ENCODE peak calls at places on chromosome 21, in nine cellular contexts. Y is NB4; M is A549; H is neural progenitor cell; T is CD8-positive, alpha-beta T cell; G is astrocyte of the spinal cord; D is pancreas; B is GM23248; J is fibroblast of mammary gland. U is an unnamed sample.

GRCh38 chr21:32687946-32688345 is 39.9 kb downstream of the SYNJ1 start:
- DNase-seq in Y (peak), M (no peak), H (peak), T (no peak), G (no peak), D (no peak), B (no peak), J (peak), U (no peak)

GRCh38 chr21:41171210-41171609 is 3.2 kb downstream of the BACE2 start:
- DNase-seq in Y (no peak), M (no peak), H (no peak), T (no peak), G (peak), D (peak), B (no peak), J (no peak), U (peak)

GRCh38 chr21:41589131-41589530 is 81.2 kb upstream of the TMPRSS2 start:
- DNase-seq in Y (no peak), M (no peak), H (no peak), T (no peak), G (no peak), D (peak), B (no peak), J (no peak), U (no peak)

GRCh38 chr21:28333455-28334108 is 659.1 kb downstream of the LTN1 start:
- DNase-seq in Y (no peak), M (no peak), H (no peak), T (no peak), G (no peak), D (no peak), B (peak), J (peak), U (peak)

GRCh38 chr21:17976139-17976538 is 157.0 kb upstream of the C21orf91 start:
- DNase-seq in Y (no peak), M (no peak), H (no peak), T (no peak), G (no peak), D (no peak), B (no peak), J (no peak), U (peak)

GRCh38 chr21:28342229-28342810 is 650.4 kb downstream of the LTN1 start:
- DNase-seq in Y (no peak), M (no peak), H (no peak), T (no peak), G (peak), D (no peak), B (no peak), J (no peak), U (peak)

GRCh38 chr21:33028759-33029511 is 3.2 kb downstream of the OLIG2 start:
- DNase-seq in Y (no peak), M (no peak), H (peak), T (no peak), G (no peak), D (no peak), B (peak), J (no peak), U (no peak)

GRCh38 chr21:28832013-28832714 is 160.5 kb downstream of the LTN1 start:
- DNase-seq in Y (peak), M (no peak), H (no peak), T (no peak), G (peak), D (no peak), B (peak), J (peak), U (peak)

GRCh38 chr21:33266050-33266783 is at the start of gene IL10RB:
- DNase-seq in Y (peak), M (peak), H (peak), T (peak), G (peak), D (peak), B (peak), J (peak), U (peak)

GRCh38 chr21:33655591-33656221 is 13.4 kb downstream of the ITSN1 start:
- DNase-seq in Y (no peak), M (peak), H (no peak), T (no peak), G (peak), D (no peak), B (peak), J (peak), U (peak)

GRCh38 chr21:42107177-42107880 is 36.2 kb downstream of the UMODL1 start:
- DNase-seq in Y (no peak), M (no peak), H (peak), T (no peak), G (no peak), D (no peak), B (no peak), J (no peak), U (no peak)

GRCh38 chr21:37531402-37532042 is 164.9 kb downstream of the DYRK1A start:
- DNase-seq in Y (no peak), M (no peak), H (peak), T (no peak), G (no peak), D (no peak), B (peak), J (no peak), U (no peak)

GRCh38 chr21:25670726-25671125 is 31.7 kb downstream of the JAM2 start:
- DNase-seq in Y (no peak), M (no peak), H (no peak), T (no peak), G (peak), D (no peak), B (peak), J (peak), U (peak)

GRCh38 chr21:43890042-43890441 is 25.0 kb downstream of the AGPAT3 start:
- DNase-seq in Y (no peak), M (no peak), H (peak), T (no peak), G (no peak), D (no peak), B (no peak), J (no peak), U (no peak)

GRCh38 chr21:27571706-27572105 is 604.8 kb upstream of the ADAMTS5 start:
- DNase-seq in Y (no peak), M (no peak), H (no peak), T (no peak), G (peak), D (no peak), B (peak), J (peak), U (peak)

GRCh38 chr21:33543505-33544129 is 779 bp downstream of the SON start:
- DNase-seq in Y (peak), M (no peak), H (peak), T (no peak), G (no peak), D (no peak), B (peak), J (peak), U (no peak)

GRCh38 chr21:44424608-44425306 is 30.6 kb upstream of the LRRC3 start:
- DNase-seq in Y (no peak), M (no peak), H (no peak), T (no peak), G (no peak), D (peak), B (no peak), J (no peak), U (no peak)

GRCh38 chr21:33036430-33037162 is 10.9 kb downstream of the OLIG2 start:
- DNase-seq in Y (peak), M (no peak), H (no peak), T (no peak), G (peak), D (no peak), B (peak), J (peak), U (peak)

GRCh38 chr21:14271053-14271452 is 55.1 kb downstream of the RBM11 start:
- DNase-seq in Y (no peak), M (no peak), H (no peak), T (no peak), G (no peak), D (no peak), B (no peak), J (no peak), U (no peak)

GRCh38 chr21:37538971-37539590 is 172.5 kb downstream of the DYRK1A start:
- DNase-seq in Y (no peak), M (no peak), H (no peak), T (no peak), G (no peak), D (no peak), B (no peak), J (no peak), U (no peak)

GRCh38 chr21:44353200-44353970 is at the start of gene TRPM2:
- DNase-seq in Y (peak), M (no peak), H (no peak), T (no peak), G (no peak), D (peak), B (peak), J (peak), U (peak)

GRCh38 chr21:28776251-28776650 is 216.4 kb downstream of the LTN1 start:
- DNase-seq in Y (peak), M (no peak), H (no peak), T (no peak), G (peak), D (no peak), B (peak), J (peak), U (peak)

GRCh38 chr21:24259241-24259640 is 1348.0 kb downstream of the MRPL39 start:
- DNase-seq in Y (no peak), M (no peak), H (no peak), T (no peak), G (peak), D (no peak), B (no peak), J (no peak), U (peak)

GRCh38 chr21:32519945-32520884 is 65.1 kb downstream of the TCP10L start:
- DNase-seq in Y (no peak), M (no peak), H (no peak), T (no peak), G (no peak), D (no peak), B (no peak), J (no peak), U (no peak)

DNA sequence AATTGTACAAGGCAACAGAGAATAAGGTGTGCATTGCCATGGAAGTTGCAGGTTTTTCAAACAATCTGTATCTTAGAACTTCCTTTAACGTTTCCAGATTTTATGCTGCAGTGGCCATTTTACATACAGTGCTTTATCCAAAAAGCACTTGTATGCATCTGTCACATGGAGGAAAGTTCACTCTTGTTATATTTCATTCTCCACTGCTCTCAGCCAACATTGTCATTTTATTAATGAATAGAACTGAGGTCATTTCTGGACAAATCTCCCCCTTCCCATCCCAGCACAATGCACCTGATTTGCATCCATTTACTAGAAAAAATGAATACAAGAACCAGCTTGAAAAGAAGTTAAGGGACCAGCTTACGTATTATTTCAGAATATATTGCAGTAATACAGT is 342.0 kb downstream of the USP25 start:
- DNase-seq in Y (no peak), M (no peak), H (no peak), T (no peak), G (no peak), D (no peak), B (no peak), J (no peak), U (no peak)
- H3K4me3 ChIP-seq in Y (no peak), M (no peak), H (no peak), T (no peak), G (peak), D (no peak), B (peak), J (peak), U (no peak)

GRCh38 chr21:46668381-46668780 is 32.9 kb downstream of the PRMT2 start:
- DNase-seq in Y (no peak), M (no peak), H (no peak), T (no peak), G (no peak), D (no peak), B (no peak), J (no peak), U (no peak)
- H3K4me3 ChIP-seq in Y (peak), M (peak), H (peak), T (no peak), G (peak), D (peak), B (peak), J (peak), U (peak)

GRCh38 chr21:45487891-45488600 is 54.2 kb downstream of the SLC19A1 start:
- DNase-seq in Y (no peak), M (no peak), H (peak), T (no peak), G (peak), D (no peak), B (no peak), J (no peak), U (no peak)
- H3K4me3 ChIP-seq in Y (no peak), M (no peak), H (no peak), T (no peak), G (no peak), D (no peak), B (no peak), J (no peak), U (no peak)

GRCh38 chr21:39616373-39616772 is 3.6 kb downstream of the B3GALT5 start:
- DNase-seq in Y (no peak), M (no peak), H (no peak), T (no peak), G (no peak), D (no peak), B (no peak), J (no peak), U (no peak)

GRCh38 chr21:39610705-39611104 is 2.0 kb upstream of the B3GALT5 start:
- DNase-seq in Y (no peak), M (no peak), H (peak), T (no peak), G (peak), D (no peak), B (no peak), J (no peak), U (no peak)

GRCh38 chr21:39611547-39612190 is 1.1 kb upstream of the B3GALT5 start:
- DNase-seq in Y (no peak), M (no peak), H (peak), T (no peak), G (no peak), D (no peak), B (no peak), J (no peak), U (no peak)

GRCh38 chr21:39613029-39613934 is 542 bp downstream of the B3GALT5 start:
- DNase-seq in Y (no peak), M (no peak), H (peak), T (no peak), G (peak), D (no peak), B (no peak), J (no peak), U (no peak)

DNA sequence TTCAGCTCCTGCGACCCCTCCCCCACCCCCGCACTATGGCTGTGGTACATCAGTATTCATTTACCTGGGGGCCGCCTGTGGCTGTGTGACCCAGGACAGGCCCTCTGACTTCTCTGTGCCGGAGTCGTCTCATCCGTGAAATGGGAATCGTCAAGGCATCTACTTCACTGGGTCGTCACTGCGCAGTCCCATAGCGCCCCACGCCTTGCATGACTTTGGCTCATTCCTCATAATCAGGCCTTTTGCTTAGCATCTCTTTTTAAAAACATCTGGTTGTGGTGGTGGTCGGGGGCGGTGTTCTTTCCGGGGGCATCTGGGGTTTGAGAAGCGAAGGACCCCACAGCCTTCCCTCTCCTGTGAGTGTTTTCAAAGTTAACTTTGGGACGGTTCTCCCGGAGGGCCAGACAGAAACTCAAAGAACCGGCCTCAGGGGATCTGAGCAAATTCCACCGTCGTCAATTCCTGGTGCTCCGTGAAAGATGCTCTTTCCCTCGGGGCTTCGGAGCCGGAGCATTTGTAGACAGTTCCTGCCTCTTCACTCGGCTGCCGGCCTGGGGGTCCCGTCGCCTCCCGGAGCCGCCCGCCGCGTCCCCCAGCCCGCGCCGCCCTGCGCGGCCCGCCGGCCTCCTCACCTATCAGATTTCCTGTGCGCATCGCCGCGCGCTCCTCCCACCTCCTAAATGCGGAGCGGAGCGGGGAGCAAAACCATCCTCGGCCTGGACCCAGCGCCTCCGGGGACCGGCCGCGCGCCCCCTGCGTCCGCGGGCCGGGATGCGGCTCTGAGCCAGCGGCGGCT is at the start of gene B3GALT5:
- DNase-seq in Y (no peak), M (no peak), H (peak), T (no peak), G (peak), D (no peak), B (no peak), J (peak), U (no peak)
- H3K4me3 ChIP-seq in Y (no peak), M (no peak), H (peak), T (no peak), G (peak), D (peak), B (peak), J (no peak), U (no peak)

GRCh38 chr21:38804617-38805281 is 980 bp upstream of the ETS2 start:
- DNase-seq in Y (peak), M (no peak), H (no peak), T (no peak), G (peak), D (peak), B (peak), J (peak), U (no peak)
- H3K4me3 ChIP-seq in Y (peak), M (peak), H (peak), T (peak), G (peak), D (peak), B (peak), J (peak), U (peak)

GRCh38 chr21:35011681-35012080 is 37.4 kb downstream of the RUNX1 start:
- DNase-seq in Y (peak), M (no peak), H (no peak), T (no peak), G (peak), D (no peak), B (no peak), J (no peak), U (no peak)
- H3K4me3 ChIP-seq in Y (no peak), M (no peak), H (no peak), T (no peak), G (no peak), D (no peak), B (no peak), J (no peak), U (no peak)

DNA sequence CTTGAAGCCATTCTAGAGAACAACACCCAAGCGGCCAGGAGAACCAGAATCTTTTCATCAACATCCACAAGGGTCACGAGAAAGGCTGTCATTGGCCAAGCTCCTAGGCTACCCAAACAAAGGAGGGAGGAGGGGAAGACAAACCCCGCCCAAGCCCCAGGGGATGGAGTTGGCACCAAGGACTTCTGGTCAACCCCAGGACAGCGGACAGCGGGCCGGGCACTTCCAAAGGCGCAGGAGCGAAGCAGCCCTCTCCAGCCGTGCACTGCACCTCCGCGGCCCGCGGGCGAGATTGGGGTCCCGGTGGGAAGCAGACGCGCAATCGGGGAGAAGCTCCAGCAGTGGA is at the start of gene CLIC6:
- DNase-seq in Y (no peak), M (no peak), H (peak), T (no peak), G (no peak), D (no peak), B (no peak), J (no peak), U (no peak)
- H3K4me3 ChIP-seq in Y (no peak), M (peak), H (peak), T (peak), G (no peak), D (peak), B (peak), J (no peak), U (peak)

GRCh38 chr21:30233636-30234035 is 17.7 kb upstream of the CLDN8 start:
- DNase-seq in Y (no peak), M (no peak), H (no peak), T (no peak), G (no peak), D (no peak), B (no peak), J (peak), U (no peak)
- H3K4me3 ChIP-seq in Y (no peak), M (no peak), H (no peak), T (no peak), G (no peak), D (no peak), B (no peak), J (no peak), U (no peak)

GRCh38 chr21:31107151-31107785 is 69.0 kb upstream of the KRTAP19-8 start:
- DNase-seq in Y (no peak), M (no peak), H (no peak), T (no peak), G (no peak), D (no peak), B (peak), J (no peak), U (no peak)

GRCh38 chr21:31107871-31108270 is 69.6 kb upstream of the KRTAP19-8 start:
- DNase-seq in Y (peak), M (no peak), H (no peak), T (no peak), G (no peak), D (no peak), B (no peak), J (no peak), U (no peak)

GRCh38 chr21:31111093-31111492 is 72.8 kb upstream of the KRTAP19-8 start:
- DNase-seq in Y (no peak), M (no peak), H (no peak), T (no peak), G (peak), D (no peak), B (no peak), J (no peak), U (no peak)

GRCh38 chr21:31110430-31110829 is 72.2 kb upstream of the KRTAP19-8 start:
- DNase-seq in Y (no peak), M (no peak), H (no peak), T (no peak), G (peak), D (no peak), B (no peak), J (no peak), U (no peak)

DNA sequence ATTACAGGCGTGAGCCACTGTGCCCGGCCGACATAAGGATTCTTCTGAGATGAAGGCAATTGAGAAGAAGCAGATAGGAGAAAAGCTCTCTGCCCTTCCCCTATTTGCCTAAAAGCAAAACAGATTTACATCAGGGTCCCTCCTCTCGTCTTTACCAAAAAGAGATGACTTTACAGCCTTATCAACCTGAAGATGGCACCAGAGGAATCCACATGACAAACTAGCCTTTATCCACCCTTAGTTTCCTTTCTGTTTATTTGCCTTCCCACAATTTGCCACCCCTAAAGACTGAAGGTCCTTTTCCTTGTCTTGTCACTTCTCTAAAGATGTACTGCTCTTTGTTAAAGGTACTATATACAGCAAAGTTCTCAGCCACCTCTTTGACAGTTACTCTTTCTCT is 70.7 kb upstream of the KRTAP19-8 start:
- DNase-seq in Y (peak), M (no peak), H (peak), T (no peak), G (peak), D (no peak), B (peak), J (peak), U (peak)
- H3K4me3 ChIP-seq in Y (no peak), M (no peak), H (no peak), T (no peak), G (no peak), D (no peak), B (no peak), J (no peak), U (no peak)

GRCh38 chr21:45655071-45655470 is 11.5 kb downstream of the PCBP3 start:
- DNase-seq in Y (no peak), M (no peak), H (no peak), T (no peak), G (peak), D (no peak), B (peak), J (peak), U (peak)
- H3K4me3 ChIP-seq in Y (no peak), M (no peak), H (no peak), T (no peak), G (no peak), D (no peak), B (no peak), J (no peak), U (no peak)

U was measured in cardiac fibroblast.